ENCODE peak calls at places on chromosomes 3 and 15, in five cellular contexts. E, A, H, P and O are unnamed samples.

GRCh38 chr15:100725121-100726069 is 123.0 kb downstream of the ASB7 start:
- DNase-seq in A (no peak), E (no peak), H (no peak), P (peak), O (no peak)

GRCh38 chr15:77620297-77620696 is 12.4 kb downstream of the LINGO1 start:
- DNase-seq in H (no peak), E (no peak), P (no peak), A (no peak), O (peak)

GRCh38 chr3:114456742-114457141 is 162.9 kb downstream of the TIGIT start:
- DNase-seq in P (no peak), A (peak), H (no peak), E (no peak), O (no peak)

GRCh38 chr3:169633789-169634188 is 29.7 kb downstream of the MECOM start:
- DNase-seq in E (no peak), P (no peak), A (no peak), H (no peak), O (no peak)

GRCh38 chr3:10173926-10174435 is 9.3 kb downstream of the IRAK2 start:
- DNase-seq in P (peak), H (no peak), E (no peak), A (peak), O (no peak)

GRCh38 chr15:65936317-65936716 is 67.0 kb downstream of the RAB11A start:
- DNase-seq in A (no peak), E (no peak), P (no peak), H (no peak), O (no peak)

GRCh38 chr3:168062679-168063078 is 33.0 kb downstream of the GOLIM4 start:
- DNase-seq in P (no peak), E (no peak), A (no peak), H (no peak), O (no peak)

GRCh38 chr3:126834596-126835471 is 130.8 kb downstream of the CHCHD6 start:
- DNase-seq in H (no peak), E (no peak), A (no peak), P (peak), O (no peak)

GRCh38 chr15:83766326-83766725 is 112.4 kb downstream of the ADAMTSL3 start:
- DNase-seq in P (no peak), H (no peak), E (no peak), A (no peak), O (no peak)

GRCh38 chr3:124821356-124821755 is 65.8 kb downstream of the ITGB5 start:
- DNase-seq in E (no peak), P (no peak), A (no peak), H (no peak), O (no peak)

GRCh38 chr3:151265866-151266265 is 12.5 kb downstream of the P2RY14 start:
- DNase-seq in E (no peak), H (no peak), A (peak), P (no peak), O (no peak)

GRCh38 chr3:140421884-140422283 is 256.0 kb upstream of the TRIM42 start:
- DNase-seq in H (no peak), P (no peak), A (no peak), E (no peak), O (no peak)

GRCh38 chr3:139218046-139218445 is 125.8 kb upstream of the MRPS22 start:
- DNase-seq in P (no peak), E (no peak), A (no peak), H (no peak), O (no peak)

GRCh38 chr15:87263844-87264243 is 992.7 kb downstream of the NTRK3 start:
- DNase-seq in H (no peak), P (no peak), E (no peak), A (no peak), O (no peak)

GRCh38 chr3:62318752-62319569 is 54.4 kb downstream of the FEZF2 start:
- DNase-seq in E (peak), A (peak), P (peak), H (peak), O (peak)

GRCh38 chr3:177359601-177360357 is 162.5 kb upstream of the TBL1XR1 start:
- DNase-seq in E (peak), H (peak), A (peak), P (peak), O (peak)
- TF ChIP-seq CTCF in E (no peak), H (no peak), A (no peak), P (no peak), O (no peak)

DNA sequence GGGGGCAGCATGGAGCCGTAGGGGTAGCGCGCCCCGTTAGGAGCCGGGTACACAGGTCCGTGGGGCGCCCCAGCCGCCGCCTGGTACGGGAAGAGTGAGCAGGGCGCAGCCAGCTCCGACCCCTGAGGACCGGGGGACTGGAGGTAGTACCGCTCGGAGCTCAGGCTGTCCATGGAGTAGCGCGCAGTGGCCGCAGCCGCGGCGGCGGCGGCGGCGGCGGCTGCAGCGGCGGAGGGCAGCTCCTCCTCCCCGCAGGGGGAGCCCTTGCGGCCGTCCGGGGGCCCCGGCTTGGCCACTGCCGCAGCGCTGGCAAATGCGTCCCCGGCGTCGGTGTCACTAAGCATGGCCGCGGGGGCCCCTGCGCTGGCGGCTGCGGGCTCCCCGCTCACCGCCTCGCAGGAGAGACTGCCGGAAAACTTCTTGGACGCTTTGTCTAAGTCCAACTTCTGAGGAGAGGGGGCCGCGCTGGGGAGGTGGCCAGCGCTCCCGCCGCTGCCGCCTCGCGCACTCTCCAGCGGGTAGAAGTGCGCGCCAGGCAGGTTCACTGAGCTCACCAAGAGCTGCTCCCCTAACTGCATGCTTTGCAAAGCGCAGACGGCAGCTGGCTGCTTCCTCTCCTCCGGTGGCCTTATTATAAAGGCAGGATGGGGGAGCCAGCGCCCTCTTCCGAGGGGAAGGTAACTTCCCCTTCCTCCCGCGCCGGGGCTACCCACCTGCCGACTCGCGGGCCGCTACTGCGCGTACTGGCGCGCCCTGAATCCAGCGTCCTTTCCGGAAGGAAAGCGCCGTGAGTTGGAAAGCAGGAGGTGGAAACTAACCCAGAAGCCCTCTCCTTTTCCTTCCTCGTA is at the start of gene EOMES:
- DNase-seq in E (no peak), P (peak), A (peak), H (no peak), O (peak)
- TF ChIP-seq CTCF in E (peak), P (peak), A (peak), H (no peak), O (peak)

DNA sequence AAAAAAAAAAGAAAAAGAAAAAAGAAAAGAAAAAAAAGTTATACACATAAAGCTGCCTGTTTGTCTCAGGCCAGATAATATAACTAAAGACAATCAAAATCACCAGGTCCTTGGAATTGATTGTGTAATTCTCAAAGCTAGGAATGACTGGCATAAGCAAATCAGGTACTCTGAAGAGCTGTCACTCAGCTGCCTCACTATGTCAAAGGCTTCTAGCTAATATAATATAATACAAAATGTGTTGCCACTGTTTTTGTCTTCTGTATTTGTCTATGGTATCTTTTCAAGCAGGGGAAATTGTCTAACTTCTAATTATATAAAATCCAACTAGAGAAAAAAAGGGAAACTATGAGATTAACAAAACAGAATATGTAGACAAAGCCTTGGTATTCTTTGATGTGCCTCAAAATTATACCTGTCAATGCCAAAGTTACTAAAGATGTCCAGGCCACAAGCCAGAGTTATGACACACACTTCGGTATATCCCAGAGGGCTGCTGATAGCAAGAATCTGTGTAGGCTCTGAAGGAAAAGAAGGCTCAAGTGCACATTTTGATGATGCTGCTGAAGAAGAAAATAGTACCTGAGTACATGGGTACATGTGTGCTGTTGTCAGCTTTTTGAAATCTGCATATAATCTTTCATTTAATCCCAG is 37.0 kb upstream of the NR2E3 start:
- DNase-seq in P (no peak), H (no peak), A (no peak), E (no peak), O (no peak)
- TF ChIP-seq CTCF in P (no peak), H (no peak), A (no peak), E (no peak), O (no peak)

DNA sequence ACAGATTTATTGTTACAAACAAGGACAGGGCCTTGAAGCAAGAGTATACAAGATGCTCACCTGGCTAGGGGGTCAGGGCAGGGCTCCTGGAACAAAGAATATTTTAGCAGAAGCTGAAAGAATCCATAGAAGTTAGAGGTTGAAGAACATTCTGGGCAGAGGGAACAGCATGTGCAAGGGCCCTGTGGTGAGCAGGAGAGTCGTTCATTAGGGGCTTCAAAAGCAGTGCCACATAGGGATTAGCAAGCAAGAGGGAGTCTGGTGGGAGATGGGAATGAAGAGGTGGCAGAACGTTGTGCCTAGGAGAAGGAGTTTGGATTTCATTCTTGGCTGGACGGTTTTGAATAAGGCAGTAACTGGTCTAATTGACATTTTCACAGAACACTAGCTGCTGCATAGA is 22.9 kb downstream of the DNAJB8 start:
- DNase-seq in E (no peak), P (no peak), A (no peak), H (no peak), O (no peak)
- TF ChIP-seq CTCF in E (no peak), P (no peak), A (no peak), H (no peak), O (no peak)